ENCODE peak calls at places on chromosome 10, in seven cellular contexts. F is effector memory CD4-positive, alpha-beta T cell; Q is heart left ventricle; J is tibial nerve; T is prostate gland; V is tibial artery; O is CD8-positive, alpha-beta T cell. M is an unnamed sample.

GRCh38 chr10:775245-776075 is 86.0 kb upstream of the DIP2C start:
- DNase-seq in O (no peak), Q (no peak), F (no peak), J (no peak), T (no peak), V (peak; percentile 92), M (peak; percentile 68)

GRCh38 chr10:84811078-84811477 is 482.7 kb downstream of the CCSER2 start:
- DNase-seq in F (no peak), J (no peak), O (no peak), Q (no peak), T (no peak), V (no peak), M (no peak)

GRCh38 chr10:63627881-63628296 is 106.7 kb downstream of the REEP3 start:
- DNase-seq in F (no peak), T (no peak), J (no peak), O (no peak), V (no peak), Q (no peak), M (no peak)

GRCh38 chr10:12690525-12691139 is 310.9 kb downstream of the CCDC3 start:
- DNase-seq in T (no peak), J (no peak), F (no peak), O (no peak), Q (no peak), V (no peak), M (no peak)

GRCh38 chr10:69972951-69973350 is 79.7 kb upstream of the MACROH2A2 start:
- DNase-seq in O (no peak), V (no peak), Q (no peak), J (no peak), F (no peak), T (no peak), M (no peak)

GRCh38 chr10:91709394-91709798 is 76.5 kb upstream of the PPP1R3C start:
- DNase-seq in O (no peak), F (no peak), Q (no peak), V (no peak), T (no peak), J (no peak), M (no peak)

GRCh38 chr10:42479057-42479456 is 159.3 kb downstream of the ZNF33B start:
- DNase-seq in J (no peak), Q (no peak), V (no peak), F (no peak), T (no peak), O (no peak), M (no peak)

GRCh38 chr10:110919349-110919931 is at the start of gene SHOC2:
- DNase-seq in F (peak; percentile 98), O (peak; percentile 100), J (peak; percentile 98), V (peak; percentile 100), T (peak; percentile 99), Q (peak; percentile 99), M (peak; percentile 100)

GRCh38 chr10:43134126-43134905 is 3.9 kb upstream of the CSGALNACT2 start:
- DNase-seq in O (no peak), J (no peak), Q (no peak), T (no peak), F (no peak), V (no peak), M (no peak)

GRCh38 chr10:114631090-114631677 is 26.9 kb downstream of the ABLIM1 start:
- DNase-seq in J (no peak), T (no peak), Q (no peak), V (no peak), O (no peak), F (no peak), M (no peak)

GRCh38 chr10:100980327-100981110 is 6.8 kb downstream of the MRPL43 start:
- DNase-seq in J (no peak), Q (no peak), F (no peak), O (no peak), V (peak; percentile 38), T (no peak), M (no peak)

GRCh38 chr10:49186613-49187012 is 1.6 kb downstream of the TMEM273 start:
- DNase-seq in T (no peak), O (no peak), F (no peak), J (no peak), Q (no peak), V (no peak), M (no peak)

GRCh38 chr10:84075226-84076046 is 63.9 kb upstream of the GHITM start:
- DNase-seq in T (no peak), Q (no peak), J (no peak), O (no peak), F (no peak), V (no peak), M (no peak)

GRCh38 chr10:93554760-93555432 is 11.6 kb upstream of the FFAR4 start:
- DNase-seq in Q (peak; percentile 58), T (peak; percentile 68), F (no peak), V (peak; percentile 80), J (peak; percentile 43), O (no peak), M (peak; percentile 83)

GRCh38 chr10:101139421-101139911 is 8.4 kb downstream of the TLX1 start:
- DNase-seq in J (no peak), T (no peak), O (no peak), V (no peak), Q (no peak), F (no peak), M (no peak)

GRCh38 chr10:12902959-12903358 is 98.6 kb downstream of the CCDC3 start:
- DNase-seq in V (no peak), O (no peak), J (no peak), Q (no peak), F (no peak), T (no peak), M (no peak)

GRCh38 chr10:76026931-76027330 is 595.5 kb downstream of the LRMDA start:
- DNase-seq in J (no peak), V (no peak), T (no peak), O (no peak), Q (no peak), F (no peak), M (no peak)

GRCh38 chr10:59319854-59320253 is 42.5 kb downstream of the FAM13C start:
- DNase-seq in Q (no peak), V (no peak), T (no peak), O (no peak), J (no peak), F (no peak), M (no peak)

GRCh38 chr10:77680811-77681210 is 43.2 kb upstream of the KCNMA1 start:
- DNase-seq in F (no peak), J (no peak), T (no peak), V (no peak), Q (no peak), O (no peak), M (no peak)

GRCh38 chr10:62916157-62916603 is 100.0 kb upstream of the EGR2 start:
- DNase-seq in J (no peak), F (no peak), V (no peak), O (no peak), Q (no peak), T (no peak), M (no peak)

GRCh38 chr10:103153302-103153759 is 39.7 kb downstream of the NT5C2 start:
- DNase-seq in J (no peak), O (no peak), T (no peak), F (no peak), Q (peak; percentile 20), V (no peak), M (no peak)
- H3K27ac ChIP-seq in J (peak overlapping the region; percentile 55), O (no peak overlapping the region), T (peak overlapping the region; percentile 72), F (no peak overlapping the region), Q (peak overlapping the region; percentile 87), V (peak overlapping the region; percentile 69), M (peak overlapping the region; percentile 84)

GRCh38 chr10:125515571-125515970 is 167.4 kb downstream of the TEX36 start:
- DNase-seq in F (no peak), T (no peak), V (no peak), O (no peak), Q (no peak), J (no peak), M (no peak)
- H3K4me1 ChIP-seq in F (no peaks in the 10 kb centered on the region), T (no peaks in the 10 kb centered on the region), V (no peaks in the 10 kb centered on the region), O (no peaks in the 10 kb centered on the region), Q (no peaks in the 10 kb centered on the region), J (no peaks in the 10 kb centered on the region), M (no peaks in the 10 kb centered on the region)

GRCh38 chr10:122548699-122549098 is 11.9 kb upstream of the DMBT1 start:
- DNase-seq in V (no peak), J (no peak), O (no peak), F (no peak), Q (no peak), T (no peak), M (no peak)

GRCh38 chr10:122550427-122550826 is 10.1 kb upstream of the DMBT1 start:
- DNase-seq in J (no peak), T (no peak), F (no peak), Q (no peak), O (no peak), V (no peak), M (no peak)

GRCh38 chr10:122553341-122553740 is 7.2 kb upstream of the DMBT1 start:
- DNase-seq in V (no peak), Q (no peak), T (no peak), F (no peak), O (no peak), J (no peak), M (no peak)

GRCh38 chr10:122550983-122551382 is 9.6 kb upstream of the DMBT1 start:
- DNase-seq in J (no peak), Q (no peak), V (no peak), O (no peak), F (no peak), T (no peak), M (no peak)

DNA sequence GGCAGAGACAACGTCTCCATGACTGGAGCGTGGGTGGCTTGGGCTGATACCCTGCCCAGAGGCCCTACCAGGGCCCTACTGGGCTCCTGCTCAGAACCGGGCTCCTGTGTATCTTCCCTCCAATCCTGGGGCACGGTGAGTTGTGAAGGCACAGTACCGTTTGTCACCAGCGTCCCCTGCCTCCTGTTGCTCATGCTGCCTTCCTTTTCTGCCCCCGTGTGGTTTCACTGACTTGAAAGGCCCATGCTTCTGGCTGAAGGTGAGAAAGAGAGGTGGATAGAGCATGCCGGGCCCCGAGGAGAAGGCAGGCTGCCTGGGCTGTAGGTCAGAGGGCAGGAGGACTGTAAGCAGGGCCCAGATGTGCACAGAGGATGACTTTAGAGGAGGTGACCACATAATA is 9.1 kb upstream of the DMBT1 start:
- DNase-seq in J (no peak), Q (peak; percentile 20), O (peak; percentile 38), V (no peak), F (no peak), T (no peak), M (no peak)
- H3K27ac ChIP-seq in J (no peak overlapping the region), Q (no peak overlapping the region), O (no peak overlapping the region), V (no peak overlapping the region), F (peak overlapping the region; percentile 26), T (no peak overlapping the region), M (no peak overlapping the region)

DNA sequence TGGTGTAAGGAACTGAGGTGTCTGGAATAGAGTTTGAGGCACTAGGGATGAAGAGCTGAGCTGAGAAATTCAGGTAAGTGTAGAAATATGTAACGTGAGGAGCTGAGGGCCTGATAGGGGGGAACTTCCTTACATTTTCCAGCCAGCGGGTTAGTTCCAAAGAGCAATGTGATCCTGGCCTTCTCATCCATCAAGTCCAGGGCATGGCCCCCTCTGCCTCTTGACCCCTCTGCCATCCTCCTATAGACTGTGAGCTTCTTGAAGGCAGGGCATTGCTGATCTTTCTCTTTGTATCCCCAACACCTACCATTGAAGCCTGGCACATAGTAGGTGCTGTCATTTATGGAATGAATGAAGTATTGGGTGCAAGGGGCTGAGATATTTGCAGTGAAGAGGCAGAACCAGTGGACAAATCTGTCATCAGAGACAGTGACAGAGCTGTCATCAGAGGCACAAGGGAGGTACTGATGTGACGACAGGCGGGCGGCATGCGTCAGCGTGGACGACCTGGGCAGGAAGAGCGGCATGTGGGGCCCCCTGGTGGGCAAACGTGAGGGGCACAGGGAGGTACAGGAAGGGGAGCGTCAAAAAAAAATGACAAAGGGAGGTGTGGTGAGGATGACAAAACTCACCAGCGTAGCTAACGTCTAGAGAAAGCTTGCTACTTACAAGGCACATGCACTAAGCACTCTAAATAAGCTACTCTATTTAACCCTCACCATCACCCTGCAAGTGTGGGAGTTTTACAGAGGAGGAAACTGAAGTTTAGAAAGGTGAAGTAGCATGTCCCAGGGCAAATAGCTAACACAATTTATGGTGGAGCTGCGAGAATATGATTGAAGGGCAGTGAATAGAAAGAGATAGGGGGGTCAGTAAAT is 5.2 kb upstream of the CAMK2G start:
- DNase-seq in J (peak; percentile 74), F (peak; percentile 87), T (peak; percentile 76), V (peak; percentile 91), Q (peak; percentile 84), O (peak; percentile 97), M (peak; percentile 98)
- H3K4me1 ChIP-seq in J (no peaks in the 10 kb centered on the region), F (peaks cover 17% of the 10 kb centered on the region), T (no peaks in the 10 kb centered on the region), V (no peaks in the 10 kb centered on the region), Q (peaks cover 21% of the 10 kb centered on the region), O (peaks cover 31% of the 10 kb centered on the region), M (peaks cover 3% of the 10 kb centered on the region)

M was measured in left lung.